ENCODE peak calls at places on chromosomes 3 and 15, in six cellular contexts. K is endothelial cell of umbilical vein, M is spleen, D is right lobe of liver, X is Peyer's patch, T is heart left ventricle. N is an unnamed sample.
A peak's percentile ranks its signal among the peaks of the same experiment; 100 is the strongest.

GRCh38 chr3:171277456-171278406 is 182.5 kb downstream of the TNIK start:
- DNase-seq in K (no peak), M (no peak), D (no peak), X (no peak), T (no peak), N (no peak)

GRCh38 chr3:28745436-28745835 is 396.8 kb upstream of the AZI2 start:
- DNase-seq in K (peak; percentile 68), M (no peak), D (no peak), X (no peak), T (no peak), N (no peak)

GRCh38 chr3:43413676-43414368 is 127.5 kb downstream of the SNRK start:
- DNase-seq in K (peak; percentile 80), M (no peak), D (no peak), X (no peak), T (no peak), N (no peak)

GRCh38 chr3:156628836-156629618 is 45.4 kb upstream of the TIPARP start:
- DNase-seq in K (no peak), M (no peak), D (no peak), X (no peak), T (no peak), N (no peak)

GRCh38 chr3:194255252-194256039 is 95.7 kb downstream of the CPN2 start:
- DNase-seq in K (peak; percentile 94), M (peak; percentile 91), D (peak; percentile 81), X (peak; percentile 58), T (peak; percentile 89), N (peak; percentile 63)

GRCh38 chr3:46700772-46701171 is 420 bp upstream of the TMIE start:
- DNase-seq in K (no peak), M (no peak), D (no peak), X (no peak), T (peak; percentile 61), N (peak; percentile 47)

GRCh38 chr3:54322354-54322753 is 200.0 kb downstream of the CACNA2D3 start:
- DNase-seq in K (no peak), M (no peak), D (peak; percentile 73), X (no peak), T (no peak), N (no peak)

GRCh38 chr3:131326307-131326706 is 55.3 kb upstream of the NUDT16 start:
- DNase-seq in K (no peak), M (no peak), D (no peak), X (no peak), T (no peak), N (no peak)

GRCh38 chr3:33982269-33982798 is 183.9 kb downstream of the PDCD6IP start:
- DNase-seq in K (no peak), M (no peak), D (no peak), X (no peak), T (no peak), N (no peak)

GRCh38 chr3:194871143-194871863 is 185.6 kb downstream of the FAM43A start:
- DNase-seq in K (peak; percentile 71), M (peak; percentile 87), D (peak; percentile 41), X (peak; percentile 35), T (peak; percentile 62), N (peak; percentile 58)

GRCh38 chr3:31934018-31934417 is 47.0 kb downstream of the OSBPL10 start:
- DNase-seq in K (peak; percentile 40), M (no peak), D (no peak), X (peak; percentile 53), T (no peak), N (no peak)

GRCh38 chr3:186760141-186760813 is 23.1 kb upstream of the EIF4A2 start:
- DNase-seq in K (no peak), M (no peak), D (no peak), X (no peak), T (no peak), N (no peak)

GRCh38 chr3:186200746-186201145 is 91.9 kb upstream of the ETV5 start:
- DNase-seq in K (no peak), M (no peak), D (no peak), X (no peak), T (no peak), N (no peak)

GRCh38 chr3:13110678-13111116 is 37.5 kb upstream of the IQSEC1 start:
- DNase-seq in K (no peak), M (peak; percentile 91), D (peak; percentile 12), X (peak; percentile 87), T (no peak), N (no peak)

GRCh38 chr15:55289011-55289572 is 521 bp downstream of the RAB27A start:
- DNase-seq in K (peak; percentile 35), M (peak; percentile 85), D (peak; percentile 57), X (peak; percentile 38), T (peak; percentile 12), N (peak; percentile 30)

GRCh38 chr15:29123991-29124390 is 145.6 kb downstream of the NSMCE3 start:
- DNase-seq in K (no peak), M (peak; percentile 62), D (peak; percentile 13), X (no peak), T (no peak), N (no peak)

GRCh38 chr3:32816439-32817194 is 1.2 kb upstream of the TRIM71 start:
- DNase-seq in K (peak; percentile 16), M (peak; percentile 77), D (peak; percentile 24), X (no peak), T (no peak), N (no peak)

GRCh38 chr3:169052465-169053302 is 610.8 kb downstream of the MECOM start:
- DNase-seq in K (no peak), M (no peak), D (no peak), X (no peak), T (no peak), N (no peak)

GRCh38 chr3:194206375-194206774 is 70.4 kb downstream of the HES1 start:
- DNase-seq in K (peak; percentile 76), M (no peak), D (peak; percentile 29), X (peak; percentile 19), T (no peak), N (peak; percentile 80)

GRCh38 chr15:61556037-61556648 is 327.0 kb upstream of the RORA start:
- DNase-seq in K (no peak), M (no peak), D (no peak), X (no peak), T (no peak), N (no peak)

GRCh38 chr3:143652118-143652517 is 196.2 kb downstream of the SLC9A9 start:
- DNase-seq in K (no peak), M (no peak), D (peak; percentile 63), X (no peak), T (no peak), N (no peak)

GRCh38 chr15:92074646-92075045 is 221.1 kb downstream of the SLCO3A1 start:
- DNase-seq in K (no peak), M (no peak), D (peak; percentile 58), X (peak; percentile 17), T (peak; percentile 66), N (peak; percentile 36)

GRCh38 chr3:183349421-183350157 is 78.8 kb downstream of the MCF2L2 start:
- DNase-seq in K (peak; percentile 14), M (no peak), D (no peak), X (no peak), T (no peak), N (no peak)

GRCh38 chr15:101020945-101021344 is 101.8 kb downstream of the LRRK1 start:
- DNase-seq in K (no peak), M (peak; percentile 34), D (no peak), X (peak; percentile 8), T (no peak), N (no peak)

DNA sequence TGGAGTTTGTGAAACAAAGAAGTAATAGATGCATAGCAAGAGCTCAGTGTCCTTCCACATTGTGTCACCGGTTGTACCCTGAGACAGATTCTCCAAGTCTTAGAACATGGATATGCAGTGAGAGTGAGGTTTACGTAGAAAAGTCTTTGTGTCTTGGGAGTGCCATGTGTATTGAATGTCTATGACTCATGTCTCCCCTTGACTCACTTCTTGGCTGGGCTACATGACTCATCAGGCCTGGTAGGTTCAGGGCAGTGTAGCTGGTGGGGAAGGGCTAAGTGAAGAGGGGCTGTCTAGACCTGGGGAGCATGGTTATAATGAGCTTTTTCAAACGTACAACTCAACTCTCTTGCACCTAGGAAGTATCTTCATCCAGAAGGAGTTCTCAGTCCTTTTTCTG is 167.4 kb downstream of the GAP43 start:
- DNase-seq in K (peak; percentile 75), M (no peak), D (no peak), X (no peak), T (no peak), N (no peak)
- TF ChIP-seq POLR2A in K (no peak), M (no peak), D (no peak), X (no peak), T (no peak), N (no peak)

GRCh38 chr15:77674327-77674726 is 41.6 kb upstream of the LINGO1 start:
- DNase-seq in K (no peak), M (no peak), D (no peak), X (no peak), T (no peak), N (no peak)

GRCh38 chr15:77672110-77672509 is 39.4 kb upstream of the LINGO1 start:
- DNase-seq in K (no peak), M (no peak), D (no peak), X (no peak), T (no peak), N (no peak)

GRCh38 chr15:77673801-77674317 is 41.1 kb upstream of the LINGO1 start:
- DNase-seq in K (no peak), M (no peak), D (no peak), X (no peak), T (no peak), N (no peak)

GRCh38 chr15:77670558-77671148 is 37.9 kb upstream of the LINGO1 start:
- DNase-seq in K (no peak), M (no peak), D (no peak), X (no peak), T (no peak), N (no peak)

GRCh38 chr15:77671274-77672056 is 38.8 kb upstream of the LINGO1 start:
- DNase-seq in K (no peak), M (no peak), D (no peak), X (no peak), T (peak; percentile 20), N (no peak)
- H3K27me3 ChIP-seq in K (peaks cover 6% of the 10 kb centered on the region), M (no peaks in the 10 kb centered on the region), D (no peaks in the 10 kb centered on the region), X (no peaks in the 10 kb centered on the region), T (peaks cover 15% of the 10 kb centered on the region), N (no peaks in the 10 kb centered on the region)

DNA sequence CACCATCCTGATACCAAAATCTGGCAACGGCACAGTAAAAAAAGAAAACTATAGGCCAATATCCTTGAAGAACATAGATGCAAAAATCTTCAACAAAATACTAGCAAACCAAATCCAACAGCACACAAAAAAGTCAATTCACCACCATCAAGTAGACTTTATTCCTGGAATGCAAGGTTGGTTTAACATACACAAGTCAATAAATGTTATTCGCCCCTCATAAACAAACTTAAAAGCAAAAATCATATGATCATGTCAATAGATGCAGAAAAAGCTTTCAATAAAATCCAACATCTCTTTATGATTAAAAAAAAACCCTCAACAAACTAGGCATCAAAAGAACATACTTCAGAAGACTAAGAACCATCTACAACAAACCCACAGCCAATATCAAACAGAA is 252.9 kb downstream of the UACA start:
- DNase-seq in K (no peak), M (no peak), D (no peak), X (no peak), T (no peak), N (no peak)
- TF ChIP-seq CTCF in K (no peak), M (no peak), D (no peak), X (no peak), T (no peak), N (no peak)

DNA sequence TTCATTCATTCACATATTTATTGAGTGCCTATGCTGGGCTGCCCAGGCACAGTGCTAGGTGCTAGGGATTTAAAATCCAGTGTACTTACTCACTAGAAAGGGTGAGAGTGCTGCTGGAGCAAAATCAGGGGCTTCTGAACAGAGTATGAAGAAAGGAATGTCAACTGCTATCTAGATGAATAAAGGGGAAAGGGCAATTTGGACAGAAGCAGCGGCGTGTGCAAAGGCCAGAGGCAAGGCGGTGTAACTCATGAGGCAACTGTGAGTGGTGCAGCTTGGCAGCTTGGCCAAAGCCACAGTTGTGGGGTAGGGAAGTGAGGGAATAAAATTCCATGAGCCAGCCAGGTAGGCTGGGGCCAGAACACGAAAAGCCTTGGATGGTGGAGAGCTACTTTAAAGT is 76.7 kb downstream of the RAD18 start:
- DNase-seq in K (no peak), M (no peak), D (no peak), X (no peak), T (no peak), N (no peak)
- TF ChIP-seq POLR2A in K (no peak), M (no peak), D (no peak), X (no peak), T (no peak), N (no peak)

N was measured in uterus.